ENCODE peak calls at places on chromosomes 12 and 14, in ten cellular contexts. One of them, this sample, is unnamed.

GRCh38 chr12:57619434-57620244 is 8.4 kb downstream of the ARHGEF25 start:
- DNase-seq in A673: no peak
- DNase-seq in T follicular helper cell: no peak
- DNase-seq in stimulated activated CD4-positive, alpha-beta T cell treated with anti-CD3 and anti-CD28 coated beads, Interleukin-2, amount 100 ng/mL, for 48 hours: no peak
- DNase-seq in NCI-H748 treated with DMSO at 0.1 percent for 48 hours: no peak
- DNase-seq in NCI-H1105 treated with DMSO at 0.1 percent for 48 hours: no peak
- DNase-seq in NCI-H1092 treated with DMSO at 0.1 percent for 48 hours: no peak
- DNase-seq in H1: peak; percentile 75
- DNase-seq in nucleus accumbens: no peak
- DNase-seq in ascending aorta: no peak
- DNase-seq in this sample: no peak

GRCh38 chr12:50699149-50699548 is 64.8 kb upstream of the ATF1 start:
- DNase-seq in A673: no peak
- DNase-seq in T follicular helper cell: no peak
- DNase-seq in stimulated activated CD4-positive, alpha-beta T cell treated with anti-CD3 and anti-CD28 coated beads, Interleukin-2, amount 100 ng/mL, for 48 hours: no peak
- DNase-seq in NCI-H748 treated with DMSO at 0.1 percent for 48 hours: no peak
- DNase-seq in NCI-H1105 treated with DMSO at 0.1 percent for 48 hours: no peak
- DNase-seq in NCI-H1092 treated with DMSO at 0.1 percent for 48 hours: no peak
- DNase-seq in H1: no peak
- DNase-seq in nucleus accumbens: no peak
- DNase-seq in ascending aorta: no peak
- DNase-seq in this sample: no peak

GRCh38 chr14:91867316-91867988 is at the start of gene TC2N:
- DNase-seq in A673: no peak
- DNase-seq in T follicular helper cell: no peak
- DNase-seq in stimulated activated CD4-positive, alpha-beta T cell treated with anti-CD3 and anti-CD28 coated beads, Interleukin-2, amount 100 ng/mL, for 48 hours: no peak
- DNase-seq in NCI-H748 treated with DMSO at 0.1 percent for 48 hours: no peak
- DNase-seq in NCI-H1105 treated with DMSO at 0.1 percent for 48 hours: no peak
- DNase-seq in NCI-H1092 treated with DMSO at 0.1 percent for 48 hours: no peak
- DNase-seq in H1: no peak
- DNase-seq in nucleus accumbens: no peak
- DNase-seq in ascending aorta: no peak
- DNase-seq in this sample: no peak

GRCh38 chr12:98592825-98593322 is 612 bp upstream of the SLC25A3 start:
- DNase-seq in A673: no peak
- DNase-seq in T follicular helper cell: no peak
- DNase-seq in stimulated activated CD4-positive, alpha-beta T cell treated with anti-CD3 and anti-CD28 coated beads, Interleukin-2, amount 100 ng/mL, for 48 hours: no peak
- DNase-seq in NCI-H748 treated with DMSO at 0.1 percent for 48 hours: no peak
- DNase-seq in NCI-H1105 treated with DMSO at 0.1 percent for 48 hours: no peak
- DNase-seq in NCI-H1092 treated with DMSO at 0.1 percent for 48 hours: no peak
- DNase-seq in H1: no peak
- DNase-seq in nucleus accumbens: no peak
- DNase-seq in ascending aorta: no peak
- DNase-seq in this sample: no peak

GRCh38 chr12:63889236-63889635 is 44.7 kb downstream of the SRGAP1 start:
- DNase-seq in A673: no peak
- DNase-seq in T follicular helper cell: no peak
- DNase-seq in stimulated activated CD4-positive, alpha-beta T cell treated with anti-CD3 and anti-CD28 coated beads, Interleukin-2, amount 100 ng/mL, for 48 hours: no peak
- DNase-seq in NCI-H748 treated with DMSO at 0.1 percent for 48 hours: no peak
- DNase-seq in NCI-H1105 treated with DMSO at 0.1 percent for 48 hours: no peak
- DNase-seq in NCI-H1092 treated with DMSO at 0.1 percent for 48 hours: no peak
- DNase-seq in H1: no peak
- DNase-seq in nucleus accumbens: no peak
- DNase-seq in ascending aorta: no peak
- DNase-seq in this sample: no peak

GRCh38 chr12:19398376-19399363 is 40.6 kb upstream of the AEBP2 start:
- DNase-seq in A673: no peak
- DNase-seq in T follicular helper cell: no peak
- DNase-seq in stimulated activated CD4-positive, alpha-beta T cell treated with anti-CD3 and anti-CD28 coated beads, Interleukin-2, amount 100 ng/mL, for 48 hours: no peak
- DNase-seq in NCI-H748 treated with DMSO at 0.1 percent for 48 hours: no peak
- DNase-seq in NCI-H1105 treated with DMSO at 0.1 percent for 48 hours: no peak
- DNase-seq in NCI-H1092 treated with DMSO at 0.1 percent for 48 hours: no peak
- DNase-seq in H1: no peak
- DNase-seq in nucleus accumbens: no peak
- DNase-seq in ascending aorta: no peak
- DNase-seq in this sample: no peak

GRCh38 chr12:2075558-2076195 is 22.9 kb downstream of the CACNA1C start:
- DNase-seq in A673: no peak
- DNase-seq in T follicular helper cell: no peak
- DNase-seq in stimulated activated CD4-positive, alpha-beta T cell treated with anti-CD3 and anti-CD28 coated beads, Interleukin-2, amount 100 ng/mL, for 48 hours: no peak
- DNase-seq in NCI-H748 treated with DMSO at 0.1 percent for 48 hours: no peak
- DNase-seq in NCI-H1105 treated with DMSO at 0.1 percent for 48 hours: no peak
- DNase-seq in NCI-H1092 treated with DMSO at 0.1 percent for 48 hours: no peak
- DNase-seq in H1: no peak
- DNase-seq in nucleus accumbens: no peak
- DNase-seq in ascending aorta: peak; percentile 49
- DNase-seq in this sample: no peak

GRCh38 chr12:25959069-25959961 is 833 bp downstream of the RASSF8 start:
- DNase-seq in A673: peak; percentile 59
- DNase-seq in T follicular helper cell: no peak
- DNase-seq in stimulated activated CD4-positive, alpha-beta T cell treated with anti-CD3 and anti-CD28 coated beads, Interleukin-2, amount 100 ng/mL, for 48 hours: no peak
- DNase-seq in NCI-H748 treated with DMSO at 0.1 percent for 48 hours: peak; percentile 2
- DNase-seq in NCI-H1105 treated with DMSO at 0.1 percent for 48 hours: peak; percentile 7
- DNase-seq in NCI-H1092 treated with DMSO at 0.1 percent for 48 hours: no peak
- DNase-seq in H1: peak; percentile 63
- DNase-seq in nucleus accumbens: peak; percentile 20
- DNase-seq in ascending aorta: no peak
- DNase-seq in this sample: peak; percentile 22

GRCh38 chr12:65384240-65384639 is 105.8 kb downstream of the MSRB3 start:
- DNase-seq in A673: peak; percentile 24
- DNase-seq in T follicular helper cell: no peak
- DNase-seq in stimulated activated CD4-positive, alpha-beta T cell treated with anti-CD3 and anti-CD28 coated beads, Interleukin-2, amount 100 ng/mL, for 48 hours: no peak
- DNase-seq in NCI-H748 treated with DMSO at 0.1 percent for 48 hours: no peak
- DNase-seq in NCI-H1105 treated with DMSO at 0.1 percent for 48 hours: no peak
- DNase-seq in NCI-H1092 treated with DMSO at 0.1 percent for 48 hours: no peak
- DNase-seq in H1: no peak
- DNase-seq in nucleus accumbens: no peak
- DNase-seq in ascending aorta: no peak
- DNase-seq in this sample: no peak

GRCh38 chr14:57420033-57420432 is 29.6 kb downstream of the NAA30 start:
- DNase-seq in A673: no peak
- DNase-seq in T follicular helper cell: no peak
- DNase-seq in stimulated activated CD4-positive, alpha-beta T cell treated with anti-CD3 and anti-CD28 coated beads, Interleukin-2, amount 100 ng/mL, for 48 hours: no peak
- DNase-seq in NCI-H748 treated with DMSO at 0.1 percent for 48 hours: no peak
- DNase-seq in NCI-H1105 treated with DMSO at 0.1 percent for 48 hours: no peak
- DNase-seq in NCI-H1092 treated with DMSO at 0.1 percent for 48 hours: no peak
- DNase-seq in H1: no peak
- DNase-seq in nucleus accumbens: no peak
- DNase-seq in ascending aorta: no peak
- DNase-seq in this sample: no peak

GRCh38 chr12:131057211-131057721 is 103.6 kb downstream of the ADGRD1 start:
- DNase-seq in A673: no peak
- DNase-seq in T follicular helper cell: no peak
- DNase-seq in stimulated activated CD4-positive, alpha-beta T cell treated with anti-CD3 and anti-CD28 coated beads, Interleukin-2, amount 100 ng/mL, for 48 hours: no peak
- DNase-seq in NCI-H748 treated with DMSO at 0.1 percent for 48 hours: no peak
- DNase-seq in NCI-H1105 treated with DMSO at 0.1 percent for 48 hours: no peak
- DNase-seq in NCI-H1092 treated with DMSO at 0.1 percent for 48 hours: no peak
- DNase-seq in H1: no peak
- DNase-seq in nucleus accumbens: no peak
- DNase-seq in ascending aorta: no peak
- DNase-seq in this sample: no peak

GRCh38 chr12:68122236-68122920 is 37.2 kb downstream of the IFNG start:
- DNase-seq in A673: no peak
- DNase-seq in T follicular helper cell: no peak
- DNase-seq in stimulated activated CD4-positive, alpha-beta T cell treated with anti-CD3 and anti-CD28 coated beads, Interleukin-2, amount 100 ng/mL, for 48 hours: no peak
- DNase-seq in NCI-H748 treated with DMSO at 0.1 percent for 48 hours: no peak
- DNase-seq in NCI-H1105 treated with DMSO at 0.1 percent for 48 hours: no peak
- DNase-seq in NCI-H1092 treated with DMSO at 0.1 percent for 48 hours: no peak
- DNase-seq in H1: no peak
- DNase-seq in nucleus accumbens: no peak
- DNase-seq in ascending aorta: no peak
- DNase-seq in this sample: no peak

GRCh38 chr12:10131101-10131632 is 1.2 kb upstream of the CLEC7A start:
- DNase-seq in A673: no peak
- DNase-seq in T follicular helper cell: no peak
- DNase-seq in stimulated activated CD4-positive, alpha-beta T cell treated with anti-CD3 and anti-CD28 coated beads, Interleukin-2, amount 100 ng/mL, for 48 hours: no peak
- DNase-seq in NCI-H748 treated with DMSO at 0.1 percent for 48 hours: no peak
- DNase-seq in NCI-H1105 treated with DMSO at 0.1 percent for 48 hours: no peak
- DNase-seq in NCI-H1092 treated with DMSO at 0.1 percent for 48 hours: no peak
- DNase-seq in H1: no peak
- DNase-seq in nucleus accumbens: no peak
- DNase-seq in ascending aorta: no peak
- DNase-seq in this sample: no peak

GRCh38 chr14:102973706-102974280 is 51.3 kb downstream of the AMN start:
- DNase-seq in A673: no peak
- DNase-seq in T follicular helper cell: no peak
- DNase-seq in stimulated activated CD4-positive, alpha-beta T cell treated with anti-CD3 and anti-CD28 coated beads, Interleukin-2, amount 100 ng/mL, for 48 hours: no peak
- DNase-seq in NCI-H748 treated with DMSO at 0.1 percent for 48 hours: no peak
- DNase-seq in NCI-H1105 treated with DMSO at 0.1 percent for 48 hours: no peak
- DNase-seq in NCI-H1092 treated with DMSO at 0.1 percent for 48 hours: no peak
- DNase-seq in H1: no peak
- DNase-seq in nucleus accumbens: no peak
- DNase-seq in ascending aorta: no peak
- DNase-seq in this sample: no peak

GRCh38 chr14:67704484-67705089 is 2.9 kb downstream of the RDH12 start:
- DNase-seq in A673: peak; percentile 76
- DNase-seq in T follicular helper cell: peak; percentile 9
- DNase-seq in stimulated activated CD4-positive, alpha-beta T cell treated with anti-CD3 and anti-CD28 coated beads, Interleukin-2, amount 100 ng/mL, for 48 hours: no peak
- DNase-seq in NCI-H748 treated with DMSO at 0.1 percent for 48 hours: peak; percentile 71
- DNase-seq in NCI-H1105 treated with DMSO at 0.1 percent for 48 hours: peak; percentile 70
- DNase-seq in NCI-H1092 treated with DMSO at 0.1 percent for 48 hours: peak; percentile 82
- DNase-seq in H1: no peak
- DNase-seq in nucleus accumbens: peak; percentile 19
- DNase-seq in ascending aorta: no peak
- DNase-seq in this sample: peak; percentile 50

GRCh38 chr14:34718750-34719304 is 4.4 kb upstream of the CFL2 start:
- DNase-seq in A673: peak; percentile 31
- DNase-seq in T follicular helper cell: no peak
- DNase-seq in stimulated activated CD4-positive, alpha-beta T cell treated with anti-CD3 and anti-CD28 coated beads, Interleukin-2, amount 100 ng/mL, for 48 hours: no peak
- DNase-seq in NCI-H748 treated with DMSO at 0.1 percent for 48 hours: no peak
- DNase-seq in NCI-H1105 treated with DMSO at 0.1 percent for 48 hours: no peak
- DNase-seq in NCI-H1092 treated with DMSO at 0.1 percent for 48 hours: no peak
- DNase-seq in H1: no peak
- DNase-seq in nucleus accumbens: no peak
- DNase-seq in ascending aorta: no peak
- DNase-seq in this sample: no peak

GRCh38 chr12:12718853-12719252 is 1.7 kb downstream of the CDKN1B start:
- DNase-seq in A673: peak; percentile 31
- DNase-seq in T follicular helper cell: no peak
- DNase-seq in stimulated activated CD4-positive, alpha-beta T cell treated with anti-CD3 and anti-CD28 coated beads, Interleukin-2, amount 100 ng/mL, for 48 hours: peak; percentile 23
- DNase-seq in NCI-H748 treated with DMSO at 0.1 percent for 48 hours: no peak
- DNase-seq in NCI-H1105 treated with DMSO at 0.1 percent for 48 hours: peak; percentile 59
- DNase-seq in NCI-H1092 treated with DMSO at 0.1 percent for 48 hours: peak; percentile 66
- DNase-seq in H1: no peak
- DNase-seq in nucleus accumbens: no peak
- DNase-seq in ascending aorta: no peak
- DNase-seq in this sample: no peak

GRCh38 chr12:78711954-78712353 is 152.6 kb upstream of the SYT1 start:
- DNase-seq in A673: no peak
- DNase-seq in T follicular helper cell: no peak
- DNase-seq in stimulated activated CD4-positive, alpha-beta T cell treated with anti-CD3 and anti-CD28 coated beads, Interleukin-2, amount 100 ng/mL, for 48 hours: no peak
- DNase-seq in NCI-H748 treated with DMSO at 0.1 percent for 48 hours: no peak
- DNase-seq in NCI-H1105 treated with DMSO at 0.1 percent for 48 hours: no peak
- DNase-seq in NCI-H1092 treated with DMSO at 0.1 percent for 48 hours: no peak
- DNase-seq in H1: no peak
- DNase-seq in nucleus accumbens: no peak
- DNase-seq in ascending aorta: no peak
- DNase-seq in this sample: no peak

GRCh38 chr12:128791395-128792322 is 32.1 kb downstream of the SLC15A4 start:
- DNase-seq in A673: no peak
- DNase-seq in T follicular helper cell: no peak
- DNase-seq in stimulated activated CD4-positive, alpha-beta T cell treated with anti-CD3 and anti-CD28 coated beads, Interleukin-2, amount 100 ng/mL, for 48 hours: no peak
- DNase-seq in NCI-H748 treated with DMSO at 0.1 percent for 48 hours: no peak
- DNase-seq in NCI-H1105 treated with DMSO at 0.1 percent for 48 hours: no peak
- DNase-seq in NCI-H1092 treated with DMSO at 0.1 percent for 48 hours: no peak
- DNase-seq in H1: no peak
- DNase-seq in nucleus accumbens: no peak
- DNase-seq in ascending aorta: no peak
- DNase-seq in this sample: no peak

This sample was measured in memory B cell.